ENCODE peak calls at places on chromosomes 3 and 15, in five cellular contexts. One of them, this sample, is unnamed.

GRCh38 chr15:100295939-100296338 is 45.8 kb downstream of the ADAMTS17 start:
- DNase-seq in GM19239: no peak
- DNase-seq in fibroblast of pulmonary artery: no peak
- DNase-seq in GDM1: no peak
- DNase-seq in NCI-H2081: no peak
- DNase-seq in this sample: no peak

GRCh38 chr3:179224584-179224983 is 26.3 kb downstream of the KCNMB3 start:
- DNase-seq in GM19239: no peak
- DNase-seq in fibroblast of pulmonary artery: no peak
- DNase-seq in GDM1: no peak
- DNase-seq in NCI-H2081: no peak
- DNase-seq in this sample: no peak

GRCh38 chr3:64546856-64547255 is 140.9 kb downstream of the ADAMTS9 start:
- DNase-seq in GM19239: no peak
- DNase-seq in fibroblast of pulmonary artery: no peak
- DNase-seq in GDM1: no peak
- DNase-seq in NCI-H2081: no peak
- DNase-seq in this sample: no peak

GRCh38 chr15:88658070-88658965 is 19.5 kb downstream of the ISG20 start:
- DNase-seq in GM19239: no peak
- DNase-seq in fibroblast of pulmonary artery: no peak
- DNase-seq in GDM1: no peak
- DNase-seq in NCI-H2081: no peak
- DNase-seq in this sample: no peak

GRCh38 chr15:25700916-25701315 is 162.2 kb downstream of the ATP10A start:
- DNase-seq in GM19239: no peak
- DNase-seq in fibroblast of pulmonary artery: no peak
- DNase-seq in GDM1: no peak
- DNase-seq in NCI-H2081: no peak
- DNase-seq in this sample: no peak

GRCh38 chr15:85563328-85563727 is 182.9 kb downstream of the AKAP13 start:
- DNase-seq in GM19239: no peak
- DNase-seq in fibroblast of pulmonary artery: peak
- DNase-seq in GDM1: no peak
- DNase-seq in NCI-H2081: no peak
- DNase-seq in this sample: peak

GRCh38 chr15:100350434-100351226 is 8.9 kb upstream of the ADAMTS17 start:
- DNase-seq in GM19239: no peak
- DNase-seq in fibroblast of pulmonary artery: peak
- DNase-seq in GDM1: no peak
- DNase-seq in NCI-H2081: no peak
- DNase-seq in this sample: peak

GRCh38 chr3:94162700-94163099 is 99.8 kb downstream of the NSUN3 start:
- DNase-seq in GM19239: no peak
- DNase-seq in fibroblast of pulmonary artery: peak
- DNase-seq in GDM1: no peak
- DNase-seq in NCI-H2081: no peak
- DNase-seq in this sample: peak

GRCh38 chr3:39811561-39811960 is 2.2 kb downstream of the MYRIP start:
- DNase-seq in GM19239: no peak
- DNase-seq in fibroblast of pulmonary artery: no peak
- DNase-seq in GDM1: no peak
- DNase-seq in NCI-H2081: no peak
- DNase-seq in this sample: no peak

GRCh38 chr15:82849556-82850241 is 40.3 kb downstream of the WHAMM start:
- DNase-seq in GM19239: peak
- DNase-seq in fibroblast of pulmonary artery: peak
- DNase-seq in GDM1: peak
- DNase-seq in NCI-H2081: peak
- DNase-seq in this sample: peak

GRCh38 chr3:78647735-78648134 is 1120.1 kb downstream of the ROBO1 start:
- DNase-seq in GM19239: no peak
- DNase-seq in fibroblast of pulmonary artery: peak
- DNase-seq in GDM1: no peak
- DNase-seq in NCI-H2081: peak
- DNase-seq in this sample: peak

GRCh38 chr3:9809239-9809614 is 835 bp upstream of the TTLL3 start:
- DNase-seq in GM19239: no peak
- DNase-seq in fibroblast of pulmonary artery: no peak
- DNase-seq in GDM1: no peak
- DNase-seq in NCI-H2081: no peak
- DNase-seq in this sample: no peak

GRCh38 chr3:43862992-43863805 is 172.5 kb downstream of the ABHD5 start:
- DNase-seq in GM19239: no peak
- DNase-seq in fibroblast of pulmonary artery: no peak
- DNase-seq in GDM1: no peak
- DNase-seq in NCI-H2081: no peak
- DNase-seq in this sample: no peak

GRCh38 chr3:132598181-132598580 is 1.1 kb downstream of the ACKR4 start:
- DNase-seq in GM19239: no peak
- DNase-seq in fibroblast of pulmonary artery: no peak
- DNase-seq in GDM1: no peak
- DNase-seq in NCI-H2081: no peak
- DNase-seq in this sample: no peak

GRCh38 chr15:58269455-58270414 is 131.6 kb downstream of the AQP9 start:
- DNase-seq in GM19239: peak
- DNase-seq in fibroblast of pulmonary artery: peak
- DNase-seq in GDM1: peak
- DNase-seq in NCI-H2081: peak
- DNase-seq in this sample: peak

GRCh38 chr3:123457841-123458240 is 9.0 kb upstream of the ADCY5 start:
- DNase-seq in GM19239: no peak
- DNase-seq in fibroblast of pulmonary artery: no peak
- DNase-seq in GDM1: no peak
- DNase-seq in NCI-H2081: no peak
- DNase-seq in this sample: no peak

GRCh38 chr3:57281710-57282109 is 10.8 kb downstream of the ASB14 start:
- DNase-seq in GM19239: no peak
- DNase-seq in fibroblast of pulmonary artery: peak
- DNase-seq in GDM1: peak
- DNase-seq in NCI-H2081: no peak
- DNase-seq in this sample: peak

GRCh38 chr3:70882104-70882503 is 569.7 kb upstream of the MDFIC2 start:
- DNase-seq in GM19239: no peak
- DNase-seq in fibroblast of pulmonary artery: peak
- DNase-seq in GDM1: no peak
- DNase-seq in NCI-H2081: no peak
- DNase-seq in this sample: peak

GRCh38 chr3:128799650-128800049 is 73.7 kb downstream of the RAB7A start:
- DNase-seq in GM19239: no peak
- DNase-seq in fibroblast of pulmonary artery: no peak
- DNase-seq in GDM1: no peak
- DNase-seq in NCI-H2081: no peak
- DNase-seq in this sample: no peak

GRCh38 chr15:26971303-26972018 is 480 bp downstream of the GABRG3 start:
- DNase-seq in GM19239: no peak
- DNase-seq in fibroblast of pulmonary artery: no peak
- DNase-seq in GDM1: no peak
- DNase-seq in NCI-H2081: peak
- DNase-seq in this sample: no peak

GRCh38 chr3:73365756-73366397 is 258.9 kb downstream of the PDZRN3 start:
- DNase-seq in GM19239: no peak
- DNase-seq in fibroblast of pulmonary artery: peak
- DNase-seq in GDM1: no peak
- DNase-seq in NCI-H2081: no peak
- DNase-seq in this sample: peak

GRCh38 chr3:183826448-183826847 is 1.1 kb upstream of the MAP6D1 start:
- DNase-seq in GM19239: no peak
- DNase-seq in fibroblast of pulmonary artery: no peak
- DNase-seq in GDM1: no peak
- DNase-seq in NCI-H2081: peak
- DNase-seq in this sample: no peak

GRCh38 chr3:11236588-11237461 is 35.4 kb upstream of the ATG7 start:
- DNase-seq in GM19239: peak
- DNase-seq in fibroblast of pulmonary artery: peak
- DNase-seq in GDM1: no peak
- DNase-seq in NCI-H2081: peak
- DNase-seq in this sample: peak

GRCh38 chr15:56040081-56041035 is 46.9 kb upstream of the NEDD4 start:
- DNase-seq in GM19239: no peak
- DNase-seq in fibroblast of pulmonary artery: peak
- DNase-seq in GDM1: no peak
- DNase-seq in NCI-H2081: peak
- DNase-seq in this sample: peak

GRCh38 chr3:37736632-37737031 is 125.0 kb upstream of the CTDSPL start:
- DNase-seq in GM19239: no peak
- DNase-seq in fibroblast of pulmonary artery: peak
- DNase-seq in GDM1: no peak
- DNase-seq in NCI-H2081: no peak
- DNase-seq in this sample: no peak

GRCh38 chr15:99411234-99411633 is 154.6 kb upstream of the MEF2A start:
- DNase-seq in GM19239: no peak
- DNase-seq in fibroblast of pulmonary artery: no peak
- DNase-seq in GDM1: no peak
- DNase-seq in NCI-H2081: no peak
- DNase-seq in this sample: no peak

GRCh38 chr3:150005243-150006102 is 34.8 kb upstream of the PFN2 start:
- DNase-seq in GM19239: no peak
- DNase-seq in fibroblast of pulmonary artery: no peak
- DNase-seq in GDM1: no peak
- DNase-seq in NCI-H2081: no peak
- DNase-seq in this sample: peak

GRCh38 chr3:8573342-8573926 is 71.2 kb downstream of the SSUH2 start:
- DNase-seq in GM19239: no peak
- DNase-seq in fibroblast of pulmonary artery: peak
- DNase-seq in GDM1: no peak
- DNase-seq in NCI-H2081: no peak
- DNase-seq in this sample: peak

GRCh38 chr15:34850121-34850520 is 54.8 kb upstream of the ACTC1 start:
- DNase-seq in GM19239: no peak
- DNase-seq in fibroblast of pulmonary artery: no peak
- DNase-seq in GDM1: no peak
- DNase-seq in NCI-H2081: no peak
- DNase-seq in this sample: no peak

GRCh38 chr3:138509586-138509985 is 75.2 kb downstream of the ESYT3 start:
- DNase-seq in GM19239: no peak
- DNase-seq in fibroblast of pulmonary artery: peak
- DNase-seq in GDM1: no peak
- DNase-seq in NCI-H2081: no peak
- DNase-seq in this sample: peak

GRCh38 chr15:64236156-64236555 is 73.3 kb upstream of the PPIB start:
- DNase-seq in GM19239: no peak
- DNase-seq in fibroblast of pulmonary artery: no peak
- DNase-seq in GDM1: no peak
- DNase-seq in NCI-H2081: no peak
- DNase-seq in this sample: no peak

GRCh38 chr15:31089361-31090047 is 12.0 kb downstream of the TRPM1 start:
- DNase-seq in GM19239: no peak
- DNase-seq in fibroblast of pulmonary artery: no peak
- DNase-seq in GDM1: no peak
- DNase-seq in NCI-H2081: no peak
- DNase-seq in this sample: no peak

GRCh38 chr15:67836477-67836876 is 3.4 kb downstream of the RNU6-1 start:
- DNase-seq in GM19239: no peak
- DNase-seq in fibroblast of pulmonary artery: peak
- DNase-seq in GDM1: no peak
- DNase-seq in NCI-H2081: peak
- DNase-seq in this sample: peak

GRCh38 chr15:93056836-93057235 is 32.2 kb downstream of the RGMA start:
- DNase-seq in GM19239: no peak
- DNase-seq in fibroblast of pulmonary artery: no peak
- DNase-seq in GDM1: no peak
- DNase-seq in NCI-H2081: no peak
- DNase-seq in this sample: no peak

GRCh38 chr3:192848371-192849233 is 69.1 kb downstream of the MB21D2 start:
- DNase-seq in GM19239: no peak
- DNase-seq in fibroblast of pulmonary artery: no peak
- DNase-seq in GDM1: no peak
- DNase-seq in NCI-H2081: no peak
- DNase-seq in this sample: no peak

GRCh38 chr3:172280406-172281051 is 167.7 kb downstream of the GHSR start:
- DNase-seq in GM19239: no peak
- DNase-seq in fibroblast of pulmonary artery: peak
- DNase-seq in GDM1: no peak
- DNase-seq in NCI-H2081: no peak
- DNase-seq in this sample: peak

GRCh38 chr3:184734903-184735630 is 23.2 kb upstream of the MAGEF1 start:
- DNase-seq in GM19239: no peak
- DNase-seq in fibroblast of pulmonary artery: no peak
- DNase-seq in GDM1: no peak
- DNase-seq in NCI-H2081: no peak
- DNase-seq in this sample: no peak